ENCODE peak calls at places on chromosomes 3 and 15, in ten cellular contexts. F is OCI-LY7, O is BE2C, X is progenitor cell of endocrine pancreas, P is EL, T is AG08395, C is germinal center, A is NCI-H2081, J is BJ, R is A172. H is an unnamed sample.
A peak's percentile ranks its signal among the peaks of the same experiment; 100 is the strongest.

GRCh38 chr3:15812183-15812582 is 14.4 kb upstream of the ANKRD28 start:
- DNase-seq in C (peak; percentile 33), A (peak; percentile 5), J (no peak), X (no peak), R (no peak), O (no peak), T (peak; percentile 52), F (peak; percentile 26), P (peak; percentile 27), H (peak; percentile 62)

GRCh38 chr3:72100062-72100511 is 315.1 kb upstream of the PROK2 start:
- DNase-seq in F (no peak), T (no peak), J (no peak), A (no peak), R (no peak), X (no peak), P (no peak), O (peak; percentile 80), C (peak; percentile 68), H (no peak)

GRCh38 chr15:52288051-52288942 is 7.3 kb downstream of the MYO5C start:
- DNase-seq in C (no peak), F (no peak), P (no peak), O (no peak), J (no peak), X (peak; percentile 31), A (peak; percentile 21), R (no peak), T (no peak), H (peak; percentile 24)

GRCh38 chr15:42137461-42138261 is 18.8 kb downstream of the PLA2G4F start:
- DNase-seq in R (peak; percentile 52), C (peak; percentile 54), F (peak; percentile 66), X (no peak), O (no peak), T (peak; percentile 74), A (peak; percentile 54), P (peak; percentile 58), J (peak; percentile 2), H (peak; percentile 66)

GRCh38 chr3:63877737-63878393 is 14.2 kb downstream of the ATXN7 start:
- DNase-seq in A (no peak), J (no peak), X (no peak), T (peak; percentile 63), C (no peak), F (no peak), O (no peak), R (no peak), P (peak; percentile 60), H (no peak)

GRCh38 chr3:166445865-166446264 is 608.6 kb upstream of the BCHE start:
- DNase-seq in O (no peak), T (no peak), A (no peak), R (no peak), X (no peak), J (no peak), P (no peak), F (no peak), C (no peak), H (no peak)

GRCh38 chr3:166446291-166446690 is 609.1 kb upstream of the BCHE start:
- DNase-seq in P (no peak), T (no peak), J (no peak), F (no peak), C (no peak), A (no peak), X (no peak), R (peak; percentile 14), O (no peak), H (no peak)

GRCh38 chr3:168545591-168545990 is 449.9 kb upstream of the GOLIM4 start:
- DNase-seq in R (no peak), C (no peak), X (no peak), O (no peak), A (no peak), T (no peak), F (no peak), P (no peak), J (no peak), H (no peak)

GRCh38 chr3:175338775-175339535 is 479.8 kb downstream of the NAALADL2 start:
- DNase-seq in J (no peak), T (peak; percentile 74), O (no peak), P (peak; percentile 80), A (no peak), C (no peak), F (no peak), X (no peak), R (peak; percentile 86), H (no peak)

GRCh38 chr3:29764059-29764458 is 483.2 kb downstream of the RBMS3 start:
- DNase-seq in T (peak; percentile 19), X (no peak), J (no peak), C (no peak), A (no peak), R (no peak), P (peak; percentile 66), F (no peak), O (peak; percentile 40), H (peak; percentile 35)

GRCh38 chr3:13347390-13347966 is 72.6 kb downstream of the NUP210 start:
- DNase-seq in R (no peak), T (peak; percentile 45), X (no peak), A (no peak), O (no peak), F (no peak), J (no peak), C (no peak), P (no peak), H (no peak)

GRCh38 chr3:191441687-191442086 is 19.3 kb upstream of the PYDC2 start:
- DNase-seq in F (no peak), X (no peak), T (no peak), R (no peak), A (no peak), O (no peak), J (no peak), P (no peak), C (no peak), H (no peak)

GRCh38 chr3:122948398-122948797 is 79.2 kb downstream of the SEMA5B start:
- DNase-seq in F (peak; percentile 4), T (no peak), O (peak; percentile 43), J (no peak), C (no peak), X (no peak), A (no peak), R (no peak), P (no peak), H (no peak)

GRCh38 chr3:184040010-184040409 is 8.5 kb downstream of the HTR3D start:
- DNase-seq in O (peak; percentile 31), A (peak; percentile 60), C (no peak), T (peak; percentile 67), R (peak; percentile 51), X (no peak), P (peak; percentile 59), J (no peak), F (no peak), H (peak; percentile 22)

GRCh38 chr3:100100454-100100853 is 13.8 kb downstream of the FILIP1L start:
- DNase-seq in F (no peak), R (no peak), A (no peak), O (no peak), P (peak; percentile 72), J (no peak), X (no peak), C (no peak), T (peak; percentile 46), H (no peak)

GRCh38 chr15:99928429-99928981 is 195.3 kb upstream of the LYSMD4 start:
- DNase-seq in P (peak; percentile 61), C (peak; percentile 79), O (peak; percentile 75), T (peak; percentile 80), F (peak; percentile 29), J (no peak), R (peak; percentile 36), A (peak; percentile 47), X (peak; percentile 41), H (peak; percentile 54)

GRCh38 chr3:10023587-10024310 is 2.5 kb upstream of the FANCD2 start:
- DNase-seq in J (peak; percentile 31), O (no peak), X (no peak), C (no peak), P (peak; percentile 85), T (peak; percentile 63), F (no peak), R (peak; percentile 81), A (no peak), H (no peak)

GRCh38 chr3:128273116-128273840 is 120.0 kb downstream of the EEFSEC start:
- DNase-seq in C (no peak), T (no peak), P (no peak), A (no peak), J (no peak), F (no peak), R (no peak), O (no peak), X (no peak), H (no peak)

GRCh38 chr15:61651267-61651666 is 409.0 kb downstream of the VPS13C start:
- DNase-seq in J (no peak), X (no peak), C (no peak), O (no peak), R (no peak), F (no peak), T (no peak), A (no peak), P (no peak), H (no peak)

GRCh38 chr3:179194931-179195330 is 46.8 kb downstream of the PIK3CA start:
- DNase-seq in C (no peak), A (no peak), R (no peak), J (no peak), P (no peak), X (no peak), F (no peak), O (no peak), T (no peak), H (no peak)

GRCh38 chr15:48516125-48516524 is 129.4 kb downstream of the FBN1 start:
- DNase-seq in P (no peak), C (no peak), F (no peak), T (no peak), R (no peak), X (no peak), O (no peak), J (no peak), A (no peak), H (no peak)

GRCh38 chr3:103440539-103441113 is 1005.8 kb downstream of the ZPLD1 start:
- DNase-seq in J (no peak), T (no peak), R (peak; percentile 2), C (no peak), X (no peak), O (no peak), F (peak; percentile 2), A (no peak), P (peak; percentile 2), H (no peak)

GRCh38 chr3:33808559-33808958 is 10.1 kb downstream of the PDCD6IP start:
- DNase-seq in F (no peak), P (no peak), J (no peak), R (no peak), C (no peak), A (no peak), O (no peak), X (no peak), T (no peak), H (no peak)

GRCh38 chr3:38738630-38739395 is 77.2 kb downstream of the SCN10A start:
- DNase-seq in F (peak; percentile 39), O (peak; percentile 54), A (no peak), X (peak; percentile 29), P (peak; percentile 47), C (peak; percentile 30), T (peak; percentile 32), J (no peak), R (peak; percentile 36), H (peak; percentile 73)

H was measured in endothelial cell of umbilical vein.